ENCODE peak calls at places on chromosomes 5 and 9, in seven cellular contexts. K is H1, S is neuronal stem cell, H is mesendoderm, R is H9, B is mesenchymal stem cell, T is IMR-90. U is an unnamed sample.

GRCh38 chr9:79692857-79693571 is 121.2 kb downstream of the TLE4 start:
- DNase-seq in K (no peak), B (no peak), H (peak), R (no peak), T (peak), S (no peak), U (no peak)

GRCh38 chr9:119768266-119768665 is 399.0 kb upstream of the BRINP1 start:
- DNase-seq in B (no peak), S (no peak), H (no peak), K (no peak), T (no peak), R (no peak), U (no peak)

GRCh38 chr5:89930591-89931383 is 478.8 kb downstream of the CETN3 start:
- DNase-seq in H (peak), K (no peak), S (no peak), T (peak), R (no peak), B (peak), U (no peak)

GRCh38 chr5:38831909-38832308 is 13.9 kb upstream of the OSMR start:
- DNase-seq in R (peak), S (no peak), B (peak), K (no peak), H (peak), T (peak), U (peak)

GRCh38 chr9:94563548-94563947 is 8.7 kb downstream of the PCAT7 start:
- DNase-seq in S (no peak), R (no peak), B (no peak), H (no peak), K (no peak), T (no peak), U (no peak)

GRCh38 chr5:78726003-78726402 is 77.4 kb upstream of the LHFPL2 start:
- DNase-seq in T (no peak), K (no peak), R (no peak), H (no peak), S (no peak), B (no peak), U (no peak)

GRCh38 chr9:98882569-98882923 is 61.2 kb upstream of the COL15A1 start:
- DNase-seq in R (no peak), H (no peak), K (no peak), B (no peak), S (no peak), T (no peak), U (no peak)

GRCh38 chr9:14870086-14870485 is 40.1 kb downstream of the FREM1 start:
- DNase-seq in R (no peak), H (no peak), T (no peak), B (no peak), K (no peak), S (no peak), U (no peak)

GRCh38 chr5:172548981-172549707 is 91.9 kb upstream of the NEURL1B start:
- DNase-seq in H (no peak), R (no peak), B (no peak), T (no peak), K (no peak), S (no peak), U (no peak)

GRCh38 chr5:153079396-153079795 is 411.1 kb upstream of the GRIA1 start:
- DNase-seq in H (peak), B (no peak), S (no peak), R (no peak), K (no peak), T (no peak), U (peak)

GRCh38 chr9:131669234-131670172 is 70.4 kb downstream of the RAPGEF1 start:
- DNase-seq in S (no peak), H (no peak), T (no peak), K (no peak), B (no peak), R (no peak), U (no peak)

GRCh38 chr9:113210815-113211214 is 10.3 kb downstream of the FKBP15 start:
- DNase-seq in K (no peak), B (no peak), R (no peak), T (no peak), S (no peak), H (no peak), U (no peak)

GRCh38 chr9:133148351-133149129 is 15.2 kb downstream of the GBGT1 start:
- DNase-seq in K (peak), R (no peak), S (peak), B (peak), H (peak), T (peak), U (peak)

GRCh38 chr5:164076571-164076970 is 571.2 kb downstream of the MAT2B start:
- DNase-seq in B (no peak), H (peak), S (no peak), R (no peak), T (no peak), K (no peak), U (no peak)

GRCh38 chr5:72302171-72302570 is 17.9 kb downstream of the MRPS27 start:
- DNase-seq in B (no peak), T (no peak), R (peak), K (no peak), S (peak), H (peak), U (no peak)

GRCh38 chr5:172757394-172758010 is 13.5 kb downstream of the DUSP1 start:
- DNase-seq in K (no peak), R (no peak), H (peak), S (no peak), B (no peak), T (no peak), U (no peak)

GRCh38 chr5:66171349-66172344 is 27.5 kb downstream of the SREK1 start:
- DNase-seq in S (no peak), K (no peak), R (no peak), T (peak), B (peak), H (peak), U (peak)

DNA sequence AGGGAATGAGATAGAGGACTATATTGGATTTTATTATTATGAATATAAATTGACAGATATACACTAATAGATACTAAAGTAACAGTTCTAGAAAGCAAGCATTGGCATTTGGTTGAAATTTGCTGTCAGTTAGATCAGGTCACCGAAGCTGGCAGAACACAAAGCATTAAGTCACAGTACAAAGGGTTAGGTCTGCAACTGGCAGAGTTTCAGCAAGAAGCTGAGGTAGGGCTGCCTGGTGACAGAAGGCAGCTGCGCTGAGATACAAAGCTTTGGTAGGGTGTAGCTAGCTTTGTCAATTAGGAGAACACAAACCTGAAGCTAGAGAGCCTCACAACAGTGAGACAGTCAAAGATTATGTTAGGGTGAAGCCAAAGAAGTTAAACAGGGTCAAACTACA is 6.3 kb upstream of the CSNK1G3 start:
- DNase-seq in R (no peak), S (no peak), K (no peak), H (no peak), B (no peak), T (no peak), U (no peak)
- H2AK5ac ChIP-seq in R (no peak), S (no peak), K (no peak), H (no peak), B (no peak), T (no peak), U (no peak)

DNA sequence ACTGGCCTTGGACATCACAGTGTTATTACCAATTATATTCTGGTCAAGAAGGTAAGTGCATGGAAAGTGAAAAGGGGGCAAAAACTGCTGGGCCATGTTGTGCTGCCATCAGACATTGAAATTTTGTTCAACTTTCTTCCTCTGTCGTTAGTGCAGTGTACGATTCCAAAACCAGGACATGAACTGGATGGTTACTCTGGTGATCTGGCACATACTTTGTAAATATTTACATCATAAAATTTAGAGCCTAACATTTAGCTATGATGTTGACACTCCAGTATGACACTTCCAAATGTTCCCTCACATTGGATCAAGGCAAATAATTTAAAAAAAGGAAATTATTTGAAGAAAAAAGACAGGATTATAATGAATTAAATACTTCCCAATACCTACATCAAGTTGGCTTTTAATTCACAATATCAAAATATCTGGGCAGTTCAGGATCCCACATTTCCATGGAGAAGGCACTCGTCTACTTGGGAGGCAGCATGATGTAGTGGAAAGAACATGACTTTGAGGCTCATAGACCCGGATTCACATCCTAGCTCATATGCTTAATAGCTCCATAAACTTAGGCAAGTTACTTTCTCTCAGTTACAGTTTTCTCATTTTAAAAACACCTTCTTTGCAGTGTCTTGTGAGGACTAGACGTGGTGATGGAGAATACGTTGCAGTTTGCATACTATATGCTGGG is 342.5 kb upstream of the MPDZ start:
- DNase-seq in H (no peak), T (no peak), B (no peak), K (no peak), S (no peak), R (no peak), U (no peak)
- H2AK5ac ChIP-seq in H (no peak), T (no peak), B (no peak), K (no peak), S (no peak), R (no peak), U (no peak)

GRCh38 chr9:1200847-1201251 is 150.7 kb downstream of the DMRT2 start:
- DNase-seq in B (no peak), T (no peak), R (no peak), H (no peak), K (no peak), S (no peak), U (no peak)
- H2AK5ac ChIP-seq in B (no peak), T (no peak), R (no peak), H (no peak), K (no peak), S (no peak), U (no peak)

DNA sequence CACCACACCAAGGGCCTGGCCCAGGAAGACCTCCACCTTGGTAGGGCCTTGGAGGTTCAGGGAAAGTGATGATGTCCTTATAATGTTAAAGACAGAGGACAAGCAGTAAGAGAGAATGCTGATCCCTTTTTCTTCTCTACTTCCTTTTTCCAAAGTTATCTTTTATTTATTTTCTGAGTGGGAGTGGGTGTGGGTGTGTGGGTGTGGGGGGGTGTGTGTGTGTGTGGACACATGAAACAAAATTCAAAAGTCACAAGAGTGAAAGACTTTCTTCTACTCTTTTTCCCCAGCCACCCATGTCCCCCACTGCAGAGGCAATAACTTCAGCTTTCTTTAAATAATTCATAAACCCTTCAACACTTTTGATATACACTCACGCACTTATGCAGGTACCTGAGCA is 70.8 kb downstream of the ROR2 start:
- DNase-seq in R (no peak), H (no peak), S (no peak), B (no peak), K (no peak), T (no peak), U (no peak)
- H2AK5ac ChIP-seq in R (no peak), H (no peak), S (no peak), B (no peak), K (no peak), T (no peak), U (no peak)

GRCh38 chr5:9847631-9848030 is 217.5 kb upstream of the TAS2R1 start:
- DNase-seq in R (no peak), S (no peak), T (no peak), H (no peak), K (no peak), B (no peak), U (no peak)
- H2AK5ac ChIP-seq in R (no peak), S (no peak), T (no peak), H (no peak), K (no peak), B (no peak), U (no peak)

GRCh38 chr9:81607593-81608288 is 81.6 kb downstream of the TLE1 start:
- DNase-seq in K (no peak), S (no peak), R (no peak), B (no peak), H (no peak), T (no peak), U (peak)
- H2AK5ac ChIP-seq in K (no peak), S (no peak), R (no peak), B (no peak), H (no peak), T (no peak), U (no peak)

GRCh38 chr9:72979405-72980100 is 26.7 kb upstream of the ALDH1A1 start:
- DNase-seq in T (no peak), S (no peak), B (no peak), R (no peak), K (no peak), H (no peak), U (no peak)
- H2AK5ac ChIP-seq in T (no peak), S (no peak), B (no peak), R (no peak), K (no peak), H (no peak), U (no peak)

GRCh38 chr9:134304306-134304705 is 21.9 kb upstream of the RXRA start:
- DNase-seq in K (no peak), R (no peak), T (no peak), B (no peak), H (no peak), S (no peak), U (no peak)
- H2AK5ac ChIP-seq in K (no peak), R (no peak), T (no peak), B (no peak), H (no peak), S (peak), U (no peak)

GRCh38 chr5:158121678-158122077 is 262.7 kb upstream of the CLINT1 start:
- DNase-seq in H (peak), B (no peak), S (no peak), R (no peak), K (no peak), T (no peak), U (no peak)
- H2AK5ac ChIP-seq in H (no peak), B (no peak), S (no peak), R (no peak), K (no peak), T (no peak), U (no peak)